ENCODE peak calls at places on chromosomes 2 and 18, in eight cellular contexts. One of them, this sample, is unnamed.

GRCh38 chr2:47276061-47276460 is 121.0 kb upstream of the STPG4 start:
- DNase-seq in astrocyte of the spinal cord: no peak
- DNase-seq in left ventricle myocardium superior: no peak
- DNase-seq in astrocyte: no peak
- DNase-seq in H9: no peak
- DNase-seq in endothelial cell: no peak
- DNase-seq in NAMALWA: no peak
- DNase-seq in stimulated activated CD4-positive, alpha-beta T cell treated with anti-CD3 and anti-CD28 coated beads, Interleukin-2, amount 100 ng/mL, for 48 hours: no peak
- DNase-seq in this sample: no peak

GRCh38 chr2:45754087-45755015 is 102.9 kb downstream of the PRKCE start:
- DNase-seq in astrocyte of the spinal cord: no peak
- DNase-seq in left ventricle myocardium superior: no peak
- DNase-seq in astrocyte: no peak
- DNase-seq in H9: no peak
- DNase-seq in endothelial cell: no peak
- DNase-seq in NAMALWA: no peak
- DNase-seq in stimulated activated CD4-positive, alpha-beta T cell treated with anti-CD3 and anti-CD28 coated beads, Interleukin-2, amount 100 ng/mL, for 48 hours: no peak
- DNase-seq in this sample: no peak

GRCh38 chr2:221447310-221447709 is 124.8 kb downstream of the EPHA4 start:
- DNase-seq in astrocyte of the spinal cord: no peak
- DNase-seq in left ventricle myocardium superior: no peak
- DNase-seq in astrocyte: no peak
- DNase-seq in H9: no peak
- DNase-seq in endothelial cell: no peak
- DNase-seq in NAMALWA: no peak
- DNase-seq in stimulated activated CD4-positive, alpha-beta T cell treated with anti-CD3 and anti-CD28 coated beads, Interleukin-2, amount 100 ng/mL, for 48 hours: no peak
- DNase-seq in this sample: no peak

GRCh38 chr2:138760693-138761092 is 19.5 kb downstream of the NXPH2 start:
- DNase-seq in astrocyte of the spinal cord: no peak
- DNase-seq in left ventricle myocardium superior: no peak
- DNase-seq in astrocyte: no peak
- DNase-seq in H9: no peak
- DNase-seq in endothelial cell: no peak
- DNase-seq in NAMALWA: no peak
- DNase-seq in stimulated activated CD4-positive, alpha-beta T cell treated with anti-CD3 and anti-CD28 coated beads, Interleukin-2, amount 100 ng/mL, for 48 hours: no peak
- DNase-seq in this sample: peak; percentile 21

GRCh38 chr2:81495556-81495955 is 1191.0 kb upstream of the LRRTM1 start:
- DNase-seq in astrocyte of the spinal cord: no peak
- DNase-seq in left ventricle myocardium superior: no peak
- DNase-seq in astrocyte: no peak
- DNase-seq in H9: no peak
- DNase-seq in endothelial cell: no peak
- DNase-seq in NAMALWA: no peak
- DNase-seq in stimulated activated CD4-positive, alpha-beta T cell treated with anti-CD3 and anti-CD28 coated beads, Interleukin-2, amount 100 ng/mL, for 48 hours: no peak
- DNase-seq in this sample: no peak

GRCh38 chr2:133711226-133711625 is 143.0 kb upstream of the NCKAP5 start:
- DNase-seq in astrocyte of the spinal cord: no peak
- DNase-seq in left ventricle myocardium superior: no peak
- DNase-seq in astrocyte: no peak
- DNase-seq in H9: no peak
- DNase-seq in endothelial cell: peak; percentile 6
- DNase-seq in NAMALWA: no peak
- DNase-seq in stimulated activated CD4-positive, alpha-beta T cell treated with anti-CD3 and anti-CD28 coated beads, Interleukin-2, amount 100 ng/mL, for 48 hours: no peak
- DNase-seq in this sample: no peak

GRCh38 chr2:71748227-71748626 is 294.9 kb downstream of the DYSF start:
- DNase-seq in astrocyte of the spinal cord: peak; percentile 47
- DNase-seq in left ventricle myocardium superior: peak; percentile 72
- DNase-seq in astrocyte: peak; percentile 50
- DNase-seq in H9: no peak
- DNase-seq in endothelial cell: no peak
- DNase-seq in NAMALWA: no peak
- DNase-seq in stimulated activated CD4-positive, alpha-beta T cell treated with anti-CD3 and anti-CD28 coated beads, Interleukin-2, amount 100 ng/mL, for 48 hours: no peak
- DNase-seq in this sample: peak; percentile 59

GRCh38 chr2:189466656-189467055 is 25.4 kb downstream of the WDR75 start:
- DNase-seq in astrocyte of the spinal cord: peak; percentile 15
- DNase-seq in left ventricle myocardium superior: no peak
- DNase-seq in astrocyte: no peak
- DNase-seq in H9: no peak
- DNase-seq in endothelial cell: peak; percentile 26
- DNase-seq in NAMALWA: peak; percentile 59
- DNase-seq in stimulated activated CD4-positive, alpha-beta T cell treated with anti-CD3 and anti-CD28 coated beads, Interleukin-2, amount 100 ng/mL, for 48 hours: no peak
- DNase-seq in this sample: peak; percentile 7

GRCh38 chr2:72887032-72887835 is at the start of gene SPR:
- DNase-seq in astrocyte of the spinal cord: peak; percentile 41
- DNase-seq in left ventricle myocardium superior: peak; percentile 92
- DNase-seq in astrocyte: peak; percentile 28
- DNase-seq in H9: peak; percentile 71
- DNase-seq in endothelial cell: peak; percentile 68
- DNase-seq in NAMALWA: no peak
- DNase-seq in stimulated activated CD4-positive, alpha-beta T cell treated with anti-CD3 and anti-CD28 coated beads, Interleukin-2, amount 100 ng/mL, for 48 hours: peak; percentile 68
- DNase-seq in this sample: peak; percentile 45

GRCh38 chr18:3605562-3606443 is 155.8 kb downstream of the TGIF1 start:
- DNase-seq in astrocyte of the spinal cord: peak; percentile 68
- DNase-seq in left ventricle myocardium superior: no peak
- DNase-seq in astrocyte: peak; percentile 52
- DNase-seq in H9: no peak
- DNase-seq in endothelial cell: no peak
- DNase-seq in NAMALWA: peak; percentile 35
- DNase-seq in stimulated activated CD4-positive, alpha-beta T cell treated with anti-CD3 and anti-CD28 coated beads, Interleukin-2, amount 100 ng/mL, for 48 hours: no peak
- DNase-seq in this sample: peak; percentile 69

GRCh38 chr18:49754866-49755265 is 58.5 kb downstream of the ACAA2 start:
- DNase-seq in astrocyte of the spinal cord: no peak
- DNase-seq in left ventricle myocardium superior: no peak
- DNase-seq in astrocyte: peak; percentile 27
- DNase-seq in H9: no peak
- DNase-seq in endothelial cell: no peak
- DNase-seq in NAMALWA: no peak
- DNase-seq in stimulated activated CD4-positive, alpha-beta T cell treated with anti-CD3 and anti-CD28 coated beads, Interleukin-2, amount 100 ng/mL, for 48 hours: no peak
- DNase-seq in this sample: peak; percentile 39

GRCh38 chr18:49764032-49764431 is 49.3 kb downstream of the ACAA2 start:
- DNase-seq in astrocyte of the spinal cord: peak; percentile 38
- DNase-seq in left ventricle myocardium superior: no peak
- DNase-seq in astrocyte: peak; percentile 45
- DNase-seq in H9: no peak
- DNase-seq in endothelial cell: no peak
- DNase-seq in NAMALWA: no peak
- DNase-seq in stimulated activated CD4-positive, alpha-beta T cell treated with anti-CD3 and anti-CD28 coated beads, Interleukin-2, amount 100 ng/mL, for 48 hours: no peak
- DNase-seq in this sample: peak; percentile 18

GRCh38 chr18:74507927-74508326 is 11.8 kb downstream of the CNDP2 start:
- DNase-seq in astrocyte of the spinal cord: no peak
- DNase-seq in left ventricle myocardium superior: no peak
- DNase-seq in astrocyte: no peak
- DNase-seq in H9: peak; percentile 19
- DNase-seq in endothelial cell: no peak
- DNase-seq in NAMALWA: no peak
- DNase-seq in stimulated activated CD4-positive, alpha-beta T cell treated with anti-CD3 and anti-CD28 coated beads, Interleukin-2, amount 100 ng/mL, for 48 hours: no peak
- DNase-seq in this sample: no peak

GRCh38 chr2:160411167-160411566 is 82.4 kb downstream of the RBMS1 start:
- DNase-seq in astrocyte of the spinal cord: no peak
- DNase-seq in left ventricle myocardium superior: no peak
- DNase-seq in astrocyte: peak; percentile 49
- DNase-seq in H9: no peak
- DNase-seq in endothelial cell: no peak
- DNase-seq in NAMALWA: peak; percentile 53
- DNase-seq in stimulated activated CD4-positive, alpha-beta T cell treated with anti-CD3 and anti-CD28 coated beads, Interleukin-2, amount 100 ng/mL, for 48 hours: no peak
- DNase-seq in this sample: no peak

GRCh38 chr2:102029952-102030351 is 38.2 kb downstream of the IL1R2 start:
- DNase-seq in astrocyte of the spinal cord: no peak
- DNase-seq in left ventricle myocardium superior: no peak
- DNase-seq in astrocyte: no peak
- DNase-seq in H9: no peak
- DNase-seq in endothelial cell: no peak
- DNase-seq in NAMALWA: no peak
- DNase-seq in stimulated activated CD4-positive, alpha-beta T cell treated with anti-CD3 and anti-CD28 coated beads, Interleukin-2, amount 100 ng/mL, for 48 hours: no peak
- DNase-seq in this sample: no peak

This sample was measured in fibroblast of lung.